ENCODE peak calls at places on chromosome 5, in nine cellular contexts. One of them, this sample, is unnamed.

GRCh38 chr5:32435416-32435815 is 9.1 kb downstream of the ZFR start:
- DNase-seq in cardiac muscle cell: no peak
- DNase-seq in heart left ventricle: no peak
- DNase-seq in GM23248: no peak
- DNase-seq in NT2/D1: no peak
- DNase-seq in foreskin fibroblast: no peak
- DNase-seq in GM06990: no peak
- DNase-seq in neuronal stem cell: no peak
- DNase-seq in PC-3: no peak
- DNase-seq in this sample: no peak

GRCh38 chr5:177355162-177355867 is 2.4 kb upstream of the RGS14 start:
- DNase-seq in cardiac muscle cell: no peak
- DNase-seq in PC-3: no peak
- DNase-seq in GM23248: no peak
- DNase-seq in heart left ventricle: no peak
- DNase-seq in foreskin fibroblast: no peak
- DNase-seq in neuronal stem cell: no peak
- DNase-seq in NT2/D1: no peak
- DNase-seq in GM06990: no peak
- DNase-seq in this sample: no peak

GRCh38 chr5:75847561-75848021 is 130.4 kb upstream of the POC5 start:
- DNase-seq in GM06990: peak; percentile 81
- DNase-seq in heart left ventricle: no peak
- DNase-seq in NT2/D1: no peak
- DNase-seq in cardiac muscle cell: no peak
- DNase-seq in foreskin fibroblast: no peak
- DNase-seq in GM23248: no peak
- DNase-seq in neuronal stem cell: no peak
- DNase-seq in PC-3: no peak
- DNase-seq in this sample: no peak

GRCh38 chr5:151084363-151084762 is 3.5 kb upstream of the TNIP1 start:
- DNase-seq in GM23248: no peak
- DNase-seq in foreskin fibroblast: peak; percentile 30
- DNase-seq in NT2/D1: no peak
- DNase-seq in heart left ventricle: no peak
- DNase-seq in neuronal stem cell: no peak
- DNase-seq in cardiac muscle cell: peak; percentile 83
- DNase-seq in GM06990: no peak
- DNase-seq in PC-3: peak; percentile 14
- DNase-seq in this sample: no peak

GRCh38 chr5:107232793-107233192 is 437.9 kb downstream of the EFNA5 start:
- DNase-seq in NT2/D1: no peak
- DNase-seq in neuronal stem cell: no peak
- DNase-seq in cardiac muscle cell: no peak
- DNase-seq in PC-3: no peak
- DNase-seq in heart left ventricle: no peak
- DNase-seq in GM23248: no peak
- DNase-seq in foreskin fibroblast: no peak
- DNase-seq in GM06990: no peak
- DNase-seq in this sample: peak; percentile 68

GRCh38 chr5:163914911-163915310 is 409.5 kb downstream of the MAT2B start:
- DNase-seq in GM23248: no peak
- DNase-seq in neuronal stem cell: no peak
- DNase-seq in cardiac muscle cell: no peak
- DNase-seq in foreskin fibroblast: no peak
- DNase-seq in GM06990: peak; percentile 38
- DNase-seq in NT2/D1: no peak
- DNase-seq in heart left ventricle: no peak
- DNase-seq in PC-3: no peak
- DNase-seq in this sample: no peak

GRCh38 chr5:20286512-20286911 is 298.5 kb upstream of the CDH18 start:
- DNase-seq in foreskin fibroblast: peak; percentile 18
- DNase-seq in cardiac muscle cell: peak; percentile 65
- DNase-seq in heart left ventricle: no peak
- DNase-seq in PC-3: peak; percentile 93
- DNase-seq in GM23248: peak; percentile 55
- DNase-seq in neuronal stem cell: no peak
- DNase-seq in GM06990: no peak
- DNase-seq in NT2/D1: no peak
- DNase-seq in this sample: no peak

GRCh38 chr5:14250094-14250777 is 107.1 kb downstream of the TRIO start:
- DNase-seq in neuronal stem cell: peak; percentile 46
- DNase-seq in cardiac muscle cell: peak; percentile 88
- DNase-seq in NT2/D1: no peak
- DNase-seq in foreskin fibroblast: peak; percentile 87
- DNase-seq in heart left ventricle: no peak
- DNase-seq in GM06990: peak; percentile 50
- DNase-seq in PC-3: no peak
- DNase-seq in GM23248: peak; percentile 93
- DNase-seq in this sample: peak; percentile 36

GRCh38 chr5:21802869-21803490 is 1050.2 kb downstream of the CDH12 start:
- DNase-seq in foreskin fibroblast: peak; percentile 4
- DNase-seq in GM23248: peak; percentile 64
- DNase-seq in neuronal stem cell: peak; percentile 9
- DNase-seq in heart left ventricle: no peak
- DNase-seq in GM06990: no peak
- DNase-seq in PC-3: peak; percentile 79
- DNase-seq in cardiac muscle cell: peak; percentile 50
- DNase-seq in NT2/D1: no peak
- DNase-seq in this sample: no peak

GRCh38 chr5:110757118-110757729 is 18.4 kb downstream of the SLC25A46 start:
- DNase-seq in PC-3: peak; percentile 84
- DNase-seq in heart left ventricle: no peak
- DNase-seq in cardiac muscle cell: peak; percentile 72
- DNase-seq in NT2/D1: peak; percentile 9
- DNase-seq in foreskin fibroblast: peak; percentile 77
- DNase-seq in GM23248: peak; percentile 61
- DNase-seq in neuronal stem cell: peak; percentile 39
- DNase-seq in GM06990: no peak
- DNase-seq in this sample: peak; percentile 36

GRCh38 chr5:178467261-178468195 is 122.7 kb downstream of the COL23A1 start:
- DNase-seq in neuronal stem cell: no peak
- DNase-seq in NT2/D1: no peak
- DNase-seq in foreskin fibroblast: peak; percentile 36
- DNase-seq in GM23248: peak; percentile 55
- DNase-seq in heart left ventricle: no peak
- DNase-seq in GM06990: no peak
- DNase-seq in PC-3: peak; percentile 59
- DNase-seq in cardiac muscle cell: peak; percentile 21
- DNase-seq in this sample: no peak

GRCh38 chr5:2439608-2440007 is 311.9 kb downstream of the IRX2 start:
- DNase-seq in NT2/D1: no peak
- DNase-seq in GM23248: no peak
- DNase-seq in PC-3: no peak
- DNase-seq in foreskin fibroblast: no peak
- DNase-seq in GM06990: no peak
- DNase-seq in neuronal stem cell: no peak
- DNase-seq in cardiac muscle cell: no peak
- DNase-seq in heart left ventricle: no peak
- DNase-seq in this sample: no peak

GRCh38 chr5:158471179-158471924 is 612.4 kb upstream of the CLINT1 start:
- DNase-seq in PC-3: no peak
- DNase-seq in GM06990: no peak
- DNase-seq in NT2/D1: no peak
- DNase-seq in heart left ventricle: no peak
- DNase-seq in GM23248: no peak
- DNase-seq in neuronal stem cell: no peak
- DNase-seq in foreskin fibroblast: peak; percentile 21
- DNase-seq in cardiac muscle cell: no peak
- DNase-seq in this sample: no peak

GRCh38 chr5:40578501-40579451 is 100.9 kb upstream of the PTGER4 start:
- DNase-seq in cardiac muscle cell: peak; percentile 35
- DNase-seq in GM23248: peak; percentile 25
- DNase-seq in neuronal stem cell: no peak
- DNase-seq in foreskin fibroblast: peak; percentile 42
- DNase-seq in GM06990: peak; percentile 61
- DNase-seq in heart left ventricle: no peak
- DNase-seq in PC-3: peak; percentile 80
- DNase-seq in NT2/D1: no peak
- DNase-seq in this sample: no peak

GRCh38 chr5:30092548-30092947 is 1100.9 kb upstream of the CDH6 start:
- DNase-seq in foreskin fibroblast: no peak
- DNase-seq in heart left ventricle: no peak
- DNase-seq in neuronal stem cell: no peak
- DNase-seq in NT2/D1: no peak
- DNase-seq in cardiac muscle cell: no peak
- DNase-seq in PC-3: no peak
- DNase-seq in GM23248: no peak
- DNase-seq in GM06990: no peak
- DNase-seq in this sample: no peak

GRCh38 chr5:138905541-138905940 is 30.4 kb upstream of the LRRTM2 start:
- DNase-seq in NT2/D1: no peak
- DNase-seq in cardiac muscle cell: no peak
- DNase-seq in neuronal stem cell: no peak
- DNase-seq in GM06990: no peak
- DNase-seq in PC-3: no peak
- DNase-seq in heart left ventricle: no peak
- DNase-seq in foreskin fibroblast: peak; percentile 48
- DNase-seq in GM23248: peak; percentile 65
- DNase-seq in this sample: no peak

DNA sequence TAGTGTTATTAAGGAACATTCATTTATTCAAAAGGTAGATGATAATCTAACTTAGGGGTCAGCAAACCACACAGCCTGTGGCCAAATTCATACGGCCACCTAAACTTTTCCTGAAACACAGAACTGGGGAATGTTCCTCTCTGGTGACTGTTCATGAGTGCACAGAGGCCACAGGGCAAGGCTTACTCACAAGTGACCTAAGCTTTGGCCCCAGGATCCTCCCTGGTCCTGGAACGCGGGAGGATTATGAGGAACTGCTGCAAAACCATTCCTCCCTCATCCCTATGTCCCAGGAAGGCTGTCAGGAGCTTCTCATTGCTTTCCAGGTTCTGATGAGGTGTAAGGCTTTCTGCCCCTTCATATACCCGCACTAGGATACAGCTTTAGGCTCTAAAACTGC is 397.6 kb downstream of the SEMA5A start:
- DNase-seq in GM23248: peak; percentile 18
- DNase-seq in NT2/D1: no peak
- DNase-seq in GM06990: no peak
- DNase-seq in neuronal stem cell: no peak
- DNase-seq in cardiac muscle cell: no peak
- DNase-seq in foreskin fibroblast: peak; percentile 74
- DNase-seq in heart left ventricle: no peak
- DNase-seq in PC-3: peak; percentile 39
- DNase-seq in this sample: no peak
- H3K4me3 ChIP-seq in GM23248: no peak overlapping the region
- H3K4me3 ChIP-seq in NT2/D1: no peak overlapping the region
- H3K4me3 ChIP-seq in GM06990: no peak overlapping the region
- H3K4me3 ChIP-seq in neuronal stem cell: no peak overlapping the region
- H3K4me3 ChIP-seq in cardiac muscle cell: no peak overlapping the region
- H3K4me3 ChIP-seq in foreskin fibroblast: no peak overlapping the region
- H3K4me3 ChIP-seq in heart left ventricle: no peak overlapping the region
- H3K4me3 ChIP-seq in PC-3: no peak overlapping the region
- H3K4me3 ChIP-seq in this sample: no peak overlapping the region

DNA sequence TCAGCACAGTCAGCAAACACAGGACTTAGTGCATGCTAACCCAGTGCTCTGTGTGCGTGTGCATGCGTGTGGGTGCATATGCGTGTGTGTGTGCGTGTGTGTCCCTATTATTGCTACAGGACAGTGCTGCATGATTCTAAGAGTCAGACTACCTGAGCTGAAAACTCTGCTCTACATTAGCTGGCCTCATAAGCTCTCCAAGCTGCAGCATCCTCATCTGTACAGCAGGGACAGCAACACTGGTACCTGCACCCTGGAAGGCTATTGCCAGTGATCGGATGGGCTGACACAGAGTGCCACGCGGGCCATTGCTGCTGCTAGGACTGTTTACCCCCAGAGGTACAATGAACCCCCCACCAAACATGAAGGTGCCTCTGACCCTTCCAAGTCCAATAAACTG is 1.2 kb downstream of the ADAMTS12 start:
- DNase-seq in neuronal stem cell: no peak
- DNase-seq in PC-3: no peak
- DNase-seq in cardiac muscle cell: peak; percentile 38
- DNase-seq in GM06990: peak; percentile 39
- DNase-seq in heart left ventricle: no peak
- DNase-seq in GM23248: peak; percentile 67
- DNase-seq in NT2/D1: no peak
- DNase-seq in foreskin fibroblast: peak; percentile 72
- DNase-seq in this sample: no peak
- H3K4me3 ChIP-seq in neuronal stem cell: peak overlapping the region; percentile 52
- H3K4me3 ChIP-seq in PC-3: no peak overlapping the region
- H3K4me3 ChIP-seq in cardiac muscle cell: peak overlapping the region; percentile 66
- H3K4me3 ChIP-seq in GM06990: peak overlapping the region; percentile 71
- H3K4me3 ChIP-seq in heart left ventricle: peak overlapping the region; percentile 14
- H3K4me3 ChIP-seq in GM23248: peak overlapping the region; percentile 83
- H3K4me3 ChIP-seq in NT2/D1: peak overlapping the region; percentile 70
- H3K4me3 ChIP-seq in foreskin fibroblast: peak overlapping the region; percentile 75
- H3K4me3 ChIP-seq in this sample: no peak overlapping the region

GRCh38 chr5:54841481-54841880 is 143.9 kb downstream of the ESM1 start:
- DNase-seq in foreskin fibroblast: no peak
- DNase-seq in GM23248: no peak
- DNase-seq in heart left ventricle: no peak
- DNase-seq in PC-3: no peak
- DNase-seq in NT2/D1: no peak
- DNase-seq in GM06990: no peak
- DNase-seq in neuronal stem cell: no peak
- DNase-seq in cardiac muscle cell: no peak
- DNase-seq in this sample: no peak

GRCh38 chr5:54845567-54845941 is 139.8 kb downstream of the ESM1 start:
- DNase-seq in PC-3: peak; percentile 40
- DNase-seq in NT2/D1: no peak
- DNase-seq in heart left ventricle: no peak
- DNase-seq in cardiac muscle cell: peak; percentile 58
- DNase-seq in foreskin fibroblast: peak; percentile 73
- DNase-seq in GM06990: no peak
- DNase-seq in neuronal stem cell: no peak
- DNase-seq in GM23248: peak; percentile 83
- DNase-seq in this sample: no peak

DNA sequence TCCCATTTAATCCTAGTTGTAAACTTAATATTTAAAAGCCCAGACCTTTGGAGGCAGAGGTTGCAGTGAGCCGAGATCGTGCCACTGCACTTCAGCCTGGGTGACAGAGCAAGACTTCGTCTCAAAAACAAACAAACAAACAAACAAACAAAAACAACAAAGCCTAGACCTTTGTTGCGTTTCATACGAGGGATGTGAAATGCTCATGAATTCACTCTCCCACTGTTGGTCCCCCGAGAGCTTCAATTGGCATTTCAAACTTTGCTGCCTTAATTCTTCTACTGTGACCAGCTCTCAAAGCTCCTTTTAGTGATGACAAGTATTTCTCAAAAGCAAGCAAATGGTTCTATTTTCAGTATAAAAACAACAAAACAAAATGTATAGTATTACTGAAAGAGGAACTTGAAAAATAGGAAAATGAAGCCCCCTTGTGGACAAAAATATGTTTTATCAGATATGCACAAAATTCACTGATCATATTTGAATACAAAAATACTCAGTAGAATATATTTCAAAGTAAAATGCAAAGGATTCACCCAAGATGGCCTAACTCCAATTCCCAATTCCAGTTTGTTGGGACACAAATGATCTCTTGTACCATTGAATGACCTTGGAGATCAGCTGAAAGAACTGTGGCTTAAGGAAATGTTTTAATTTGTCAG is 140.4 kb downstream of the ESM1 start:
- DNase-seq in NT2/D1: no peak
- DNase-seq in cardiac muscle cell: peak; percentile 79
- DNase-seq in neuronal stem cell: peak; percentile 23
- DNase-seq in GM06990: no peak
- DNase-seq in heart left ventricle: no peak
- DNase-seq in PC-3: peak; percentile 62
- DNase-seq in foreskin fibroblast: peak; percentile 77
- DNase-seq in GM23248: peak; percentile 56
- DNase-seq in this sample: peak; percentile 6
- H3K4me3 ChIP-seq in NT2/D1: no peak overlapping the region
- H3K4me3 ChIP-seq in cardiac muscle cell: no peak overlapping the region
- H3K4me3 ChIP-seq in neuronal stem cell: no peak overlapping the region
- H3K4me3 ChIP-seq in GM06990: no peak overlapping the region
- H3K4me3 ChIP-seq in heart left ventricle: no peak overlapping the region
- H3K4me3 ChIP-seq in PC-3: peak overlapping the region; percentile 44
- H3K4me3 ChIP-seq in foreskin fibroblast: no peak overlapping the region
- H3K4me3 ChIP-seq in GM23248: peak overlapping the region; percentile 59
- H3K4me3 ChIP-seq in this sample: no peak overlapping the region

GRCh38 chr5:42756630-42757601 is at the start of gene CCDC152:
- DNase-seq in foreskin fibroblast: peak; percentile 60
- DNase-seq in GM06990: peak; percentile 65
- DNase-seq in PC-3: peak; percentile 48
- DNase-seq in cardiac muscle cell: peak; percentile 47
- DNase-seq in NT2/D1: no peak
- DNase-seq in GM23248: peak; percentile 52
- DNase-seq in neuronal stem cell: peak; percentile 27
- DNase-seq in heart left ventricle: peak; percentile 64
- DNase-seq in this sample: no peak
- H3K4me3 ChIP-seq in foreskin fibroblast: peak within 1 kb of the TSS; percentile 54
- H3K4me3 ChIP-seq in GM06990: peak within 1 kb of the TSS; percentile 68
- H3K4me3 ChIP-seq in PC-3: no peak within 1 kb of the TSS
- H3K4me3 ChIP-seq in cardiac muscle cell: peak within 1 kb of the TSS; percentile 30
- H3K4me3 ChIP-seq in NT2/D1: no peak within 1 kb of the TSS
- H3K4me3 ChIP-seq in GM23248: peak within 1 kb of the TSS; percentile 87
- H3K4me3 ChIP-seq in neuronal stem cell: peak within 1 kb of the TSS; percentile 40
- H3K4me3 ChIP-seq in heart left ventricle: peak within 1 kb of the TSS; percentile 22
- H3K4me3 ChIP-seq in this sample: no peak within 1 kb of the TSS

This sample was measured in HAP-1.